ENCODE peak calls at places on chromosomes 2 and 18, in seven cellular contexts. S, Y, K, O, F, R and X are unnamed samples.

GRCh38 chr18:60113396-60113795 is 213.6 kb downstream of the PMAIP1 start:
- DNase-seq in S (no peak), Y (no peak), K (no peak), O (no peak), F (no peak), R (no peak), X (no peak)

GRCh38 chr2:12055219-12055618 is 308.8 kb downstream of the LPIN1 start:
- DNase-seq in S (no peak), Y (no peak), K (no peak), O (no peak), F (no peak), R (no peak), X (no peak)

GRCh38 chr2:58067001-58067400 is 20.4 kb downstream of the VRK2 start:
- DNase-seq in S (no peak), Y (no peak), K (no peak), O (no peak), F (no peak), R (no peak), X (no peak)

GRCh38 chr2:18559531-18559930 is 922 bp downstream of the RDH14 start:
- DNase-seq in S (no peak), Y (peak; percentile 35), K (no peak), O (no peak), F (no peak), R (no peak), X (no peak)

GRCh38 chr2:239516954-239517305 is 116.1 kb upstream of the HDAC4 start:
- DNase-seq in S (no peak), Y (no peak), K (peak; percentile 11), O (no peak), F (no peak), R (no peak), X (no peak)

GRCh38 chr2:61632276-61633169 is 94.4 kb upstream of the XPO1 start:
- DNase-seq in S (no peak), Y (no peak), K (no peak), O (peak; percentile 22), F (no peak), R (no peak), X (no peak)

GRCh38 chr18:21321711-21322110 is 79.7 kb downstream of the GREB1L start:
- DNase-seq in S (no peak), Y (no peak), K (no peak), O (peak; percentile 77), F (no peak), R (no peak), X (no peak)

GRCh38 chr18:76580288-76580962 is 85.4 kb upstream of the ZNF516 start:
- DNase-seq in S (no peak), Y (no peak), K (no peak), O (no peak), F (no peak), R (no peak), X (no peak)

GRCh38 chr2:88669371-88670214 is 21.9 kb upstream of the RPIA start:
- DNase-seq in S (peak; percentile 23), Y (peak; percentile 32), K (no peak), O (peak; percentile 41), F (no peak), R (no peak), X (peak; percentile 30)

GRCh38 chr2:167783266-167784070 is 463.9 kb downstream of the STK39 start:
- DNase-seq in S (peak; percentile 12), Y (peak; percentile 24), K (no peak), O (no peak), F (no peak), R (no peak), X (peak; percentile 46)

GRCh38 chr18:38539373-38539772 is 973.8 kb upstream of the CELF4 start:
- DNase-seq in S (no peak), Y (no peak), K (no peak), O (no peak), F (no peak), R (no peak), X (peak; percentile 36)

GRCh38 chr2:26588576-26588975 is 52.6 kb downstream of the CIB4 start:
- DNase-seq in S (no peak), Y (no peak), K (no peak), O (no peak), F (no peak), R (no peak), X (no peak)

GRCh38 chr2:188902906-188903305 is 71.3 kb upstream of the COL3A1 start:
- DNase-seq in S (no peak), Y (no peak), K (no peak), O (peak; percentile 70), F (no peak), R (no peak), X (no peak)

GRCh38 chr2:88099798-88100488 is 27.9 kb downstream of the FABP1 start:
- DNase-seq in S (no peak), Y (peak; percentile 22), K (no peak), O (peak; percentile 34), F (no peak), R (no peak), X (no peak)

GRCh38 chr2:236355911-236356310 is 91.7 kb upstream of the ASB18 start:
- DNase-seq in S (no peak), Y (no peak), K (no peak), O (no peak), F (peak; percentile 50), R (no peak), X (no peak)

GRCh38 chr2:109238580-109238979 is 109.6 kb downstream of the SH3RF3 start:
- DNase-seq in S (peak; percentile 65), Y (no peak), K (peak; percentile 89), O (peak; percentile 95), F (peak; percentile 88), R (no peak), X (no peak)